ENCODE peak calls at places on chromosomes 4 and X, in seven cellular contexts. One of them, this sample, is unnamed.

GRCh38 chrX:3526749-3527148 is 180.3 kb upstream of the MXRA5 start:
- DNase-seq in fibroblast of lung: peak
- DNase-seq in lower lobe of right lung: no peak
- DNase-seq in tibial artery: no peak
- DNase-seq in cardiac muscle cell: peak
- DNase-seq in heart right ventricle: no peak
- DNase-seq in mammary epithelial cell: no peak
- DNase-seq in this sample: no peak

GRCh38 chr4:147117400-147117799 is 171.7 kb upstream of the TTC29 start:
- DNase-seq in fibroblast of lung: peak
- DNase-seq in lower lobe of right lung: no peak
- DNase-seq in tibial artery: no peak
- DNase-seq in cardiac muscle cell: peak
- DNase-seq in heart right ventricle: no peak
- DNase-seq in mammary epithelial cell: no peak
- DNase-seq in this sample: no peak

GRCh38 chrX:96693407-96693806 is 8.8 kb downstream of the DIAPH2 start:
- DNase-seq in fibroblast of lung: no peak
- DNase-seq in lower lobe of right lung: no peak
- DNase-seq in tibial artery: no peak
- DNase-seq in cardiac muscle cell: no peak
- DNase-seq in heart right ventricle: no peak
- DNase-seq in mammary epithelial cell: no peak
- DNase-seq in this sample: no peak

GRCh38 chr4:179867300-179867878 is 2375.8 kb upstream of the TENM3 start:
- DNase-seq in fibroblast of lung: peak
- DNase-seq in lower lobe of right lung: peak
- DNase-seq in tibial artery: no peak
- DNase-seq in cardiac muscle cell: no peak
- DNase-seq in heart right ventricle: peak
- DNase-seq in mammary epithelial cell: peak
- DNase-seq in this sample: no peak

GRCh38 chr4:130043796-130044195 is 947.8 kb downstream of the C4orf33 start:
- DNase-seq in fibroblast of lung: peak
- DNase-seq in lower lobe of right lung: no peak
- DNase-seq in tibial artery: no peak
- DNase-seq in cardiac muscle cell: peak
- DNase-seq in heart right ventricle: no peak
- DNase-seq in mammary epithelial cell: no peak
- DNase-seq in this sample: no peak

GRCh38 chr4:109721033-109721432 is 8.8 kb downstream of the PLA2G12A start:
- DNase-seq in fibroblast of lung: peak
- DNase-seq in lower lobe of right lung: no peak
- DNase-seq in tibial artery: no peak
- DNase-seq in cardiac muscle cell: peak
- DNase-seq in heart right ventricle: no peak
- DNase-seq in mammary epithelial cell: peak
- DNase-seq in this sample: peak

GRCh38 chr4:180636696-180637095 is 1606.5 kb upstream of the TENM3 start:
- DNase-seq in fibroblast of lung: peak
- DNase-seq in lower lobe of right lung: no peak
- DNase-seq in tibial artery: no peak
- DNase-seq in cardiac muscle cell: no peak
- DNase-seq in heart right ventricle: no peak
- DNase-seq in mammary epithelial cell: peak
- DNase-seq in this sample: no peak

GRCh38 chr4:60201052-60201673 is 999.0 kb upstream of the ADGRL3 start:
- DNase-seq in fibroblast of lung: peak
- DNase-seq in lower lobe of right lung: peak
- DNase-seq in tibial artery: no peak
- DNase-seq in cardiac muscle cell: peak
- DNase-seq in heart right ventricle: peak
- DNase-seq in mammary epithelial cell: peak
- DNase-seq in this sample: no peak

GRCh38 chr4:48831532-48832015 is 686 bp downstream of the OCIAD1 start:
- DNase-seq in fibroblast of lung: no peak
- DNase-seq in lower lobe of right lung: no peak
- DNase-seq in tibial artery: no peak
- DNase-seq in cardiac muscle cell: no peak
- DNase-seq in heart right ventricle: no peak
- DNase-seq in mammary epithelial cell: no peak
- DNase-seq in this sample: no peak

GRCh38 chr4:83644677-83645639 is 109.0 kb downstream of the GPAT3 start:
- DNase-seq in fibroblast of lung: peak
- DNase-seq in lower lobe of right lung: no peak
- DNase-seq in tibial artery: no peak
- DNase-seq in cardiac muscle cell: peak
- DNase-seq in heart right ventricle: no peak
- DNase-seq in mammary epithelial cell: peak
- DNase-seq in this sample: peak

GRCh38 chr4:99099311-99099710 is 10.7 kb upstream of the ADH5 start:
- DNase-seq in fibroblast of lung: no peak
- DNase-seq in lower lobe of right lung: no peak
- DNase-seq in tibial artery: no peak
- DNase-seq in cardiac muscle cell: no peak
- DNase-seq in heart right ventricle: no peak
- DNase-seq in mammary epithelial cell: no peak
- DNase-seq in this sample: no peak

GRCh38 chrX:153981231-153981630 is 8.7 kb downstream of the TMEM187 start:
- DNase-seq in fibroblast of lung: no peak
- DNase-seq in lower lobe of right lung: no peak
- DNase-seq in tibial artery: no peak
- DNase-seq in cardiac muscle cell: no peak
- DNase-seq in heart right ventricle: no peak
- DNase-seq in mammary epithelial cell: no peak
- DNase-seq in this sample: peak
- H3K4me3 ChIP-seq in fibroblast of lung: no peak
- H3K4me3 ChIP-seq in lower lobe of right lung: no peak
- H3K4me3 ChIP-seq in tibial artery: no peak
- H3K4me3 ChIP-seq in cardiac muscle cell: no peak
- H3K4me3 ChIP-seq in heart right ventricle: no peak
- H3K4me3 ChIP-seq in mammary epithelial cell: no peak
- H3K4me3 ChIP-seq in this sample: no peak

DNA sequence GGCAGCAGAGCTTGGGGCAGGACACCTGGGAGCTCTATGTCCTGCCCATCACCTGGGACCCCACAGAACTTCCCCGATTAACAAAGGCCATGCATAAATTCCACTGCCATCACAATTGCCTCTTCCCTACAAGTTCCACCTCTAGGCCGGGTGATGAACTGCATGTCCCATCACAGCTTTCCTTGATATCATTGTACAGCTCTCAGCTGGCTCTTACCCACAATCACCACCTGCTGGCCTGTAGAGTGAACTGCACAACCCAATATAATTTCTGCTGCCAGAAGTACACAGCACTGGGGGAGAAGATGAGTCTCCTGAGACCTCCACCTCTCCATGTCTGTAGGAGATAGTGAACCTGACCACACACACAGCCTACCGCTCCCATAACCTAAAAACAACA is 285.0 kb upstream of the AADAT start:
- DNase-seq in fibroblast of lung: no peak
- DNase-seq in lower lobe of right lung: no peak
- DNase-seq in tibial artery: no peak
- DNase-seq in cardiac muscle cell: no peak
- DNase-seq in heart right ventricle: no peak
- DNase-seq in mammary epithelial cell: peak
- DNase-seq in this sample: peak
- TF ChIP-seq CTCF in fibroblast of lung: peak
- TF ChIP-seq CTCF in lower lobe of right lung: peak
- TF ChIP-seq CTCF in tibial artery: no peak
- TF ChIP-seq CTCF in cardiac muscle cell: peak
- TF ChIP-seq CTCF in heart right ventricle: no peak
- TF ChIP-seq CTCF in mammary epithelial cell: peak
- TF ChIP-seq CTCF in this sample: peak

GRCh38 chrX:46165411-46165810 is 379.8 kb downstream of the ZNF674 start:
- DNase-seq in fibroblast of lung: peak
- DNase-seq in lower lobe of right lung: no peak
- DNase-seq in tibial artery: no peak
- DNase-seq in cardiac muscle cell: peak
- DNase-seq in heart right ventricle: no peak
- DNase-seq in mammary epithelial cell: peak
- DNase-seq in this sample: peak
- H3K27ac ChIP-seq in fibroblast of lung: no peak
- H3K27ac ChIP-seq in lower lobe of right lung: no peak
- H3K27ac ChIP-seq in tibial artery: no peak
- H3K27ac ChIP-seq in cardiac muscle cell: no peak
- H3K27ac ChIP-seq in heart right ventricle: no peak
- H3K27ac ChIP-seq in mammary epithelial cell: peak
- H3K27ac ChIP-seq in this sample: peak

GRCh38 chr4:65023877-65024670 is 614.8 kb upstream of the TECRL start:
- DNase-seq in fibroblast of lung: no peak
- DNase-seq in lower lobe of right lung: no peak
- DNase-seq in tibial artery: no peak
- DNase-seq in cardiac muscle cell: no peak
- DNase-seq in heart right ventricle: no peak
- DNase-seq in mammary epithelial cell: no peak
- DNase-seq in this sample: no peak
- H3K4me3 ChIP-seq in fibroblast of lung: no peak
- H3K4me3 ChIP-seq in lower lobe of right lung: no peak
- H3K4me3 ChIP-seq in tibial artery: no peak
- H3K4me3 ChIP-seq in cardiac muscle cell: no peak
- H3K4me3 ChIP-seq in heart right ventricle: no peak
- H3K4me3 ChIP-seq in mammary epithelial cell: no peak
- H3K4me3 ChIP-seq in this sample: no peak

GRCh38 chr4:70706516-70706915 is 15.2 kb upstream of the RUFY3 start:
- DNase-seq in fibroblast of lung: peak
- DNase-seq in lower lobe of right lung: no peak
- DNase-seq in tibial artery: no peak
- DNase-seq in cardiac muscle cell: peak
- DNase-seq in heart right ventricle: no peak
- DNase-seq in mammary epithelial cell: no peak
- DNase-seq in this sample: no peak

GRCh38 chr4:70703695-70704332 is 15.5 kb downstream of the UTP3 start:
- DNase-seq in fibroblast of lung: peak
- DNase-seq in lower lobe of right lung: no peak
- DNase-seq in tibial artery: no peak
- DNase-seq in cardiac muscle cell: peak
- DNase-seq in heart right ventricle: no peak
- DNase-seq in mammary epithelial cell: peak
- DNase-seq in this sample: peak

GRCh38 chr4:70705856-70706461 is 15.8 kb upstream of the RUFY3 start:
- DNase-seq in fibroblast of lung: peak
- DNase-seq in lower lobe of right lung: no peak
- DNase-seq in tibial artery: no peak
- DNase-seq in cardiac muscle cell: no peak
- DNase-seq in heart right ventricle: no peak
- DNase-seq in mammary epithelial cell: no peak
- DNase-seq in this sample: peak

GRCh38 chr4:70705146-70705855 is 16.5 kb upstream of the RUFY3 start:
- DNase-seq in fibroblast of lung: peak
- DNase-seq in lower lobe of right lung: peak
- DNase-seq in tibial artery: peak
- DNase-seq in cardiac muscle cell: peak
- DNase-seq in heart right ventricle: peak
- DNase-seq in mammary epithelial cell: peak
- DNase-seq in this sample: peak

GRCh38 chr4:70704333-70705145 is 16.2 kb downstream of the UTP3 start:
- DNase-seq in fibroblast of lung: peak
- DNase-seq in lower lobe of right lung: peak
- DNase-seq in tibial artery: peak
- DNase-seq in cardiac muscle cell: peak
- DNase-seq in heart right ventricle: peak
- DNase-seq in mammary epithelial cell: peak
- DNase-seq in this sample: peak
- TF ChIP-seq CTCF in fibroblast of lung: peak
- TF ChIP-seq CTCF in lower lobe of right lung: peak
- TF ChIP-seq CTCF in tibial artery: no peak
- TF ChIP-seq CTCF in cardiac muscle cell: peak
- TF ChIP-seq CTCF in heart right ventricle: no peak
- TF ChIP-seq CTCF in mammary epithelial cell: peak
- TF ChIP-seq CTCF in this sample: no peak

GRCh38 chr4:8131210-8131609 is 27.4 kb downstream of the ABLIM2 start:
- DNase-seq in fibroblast of lung: no peak
- DNase-seq in lower lobe of right lung: no peak
- DNase-seq in tibial artery: no peak
- DNase-seq in cardiac muscle cell: no peak
- DNase-seq in heart right ventricle: no peak
- DNase-seq in mammary epithelial cell: no peak
- DNase-seq in this sample: no peak

GRCh38 chr4:8132400-8132799 is 26.2 kb downstream of the ABLIM2 start:
- DNase-seq in fibroblast of lung: no peak
- DNase-seq in lower lobe of right lung: no peak
- DNase-seq in tibial artery: no peak
- DNase-seq in cardiac muscle cell: no peak
- DNase-seq in heart right ventricle: peak
- DNase-seq in mammary epithelial cell: no peak
- DNase-seq in this sample: no peak

GRCh38 chr4:8133897-8134542 is 24.6 kb downstream of the ABLIM2 start:
- DNase-seq in fibroblast of lung: no peak
- DNase-seq in lower lobe of right lung: no peak
- DNase-seq in tibial artery: no peak
- DNase-seq in cardiac muscle cell: no peak
- DNase-seq in heart right ventricle: peak
- DNase-seq in mammary epithelial cell: no peak
- DNase-seq in this sample: no peak

GRCh38 chr4:8131826-8132225 is 26.8 kb downstream of the ABLIM2 start:
- DNase-seq in fibroblast of lung: no peak
- DNase-seq in lower lobe of right lung: no peak
- DNase-seq in tibial artery: no peak
- DNase-seq in cardiac muscle cell: no peak
- DNase-seq in heart right ventricle: peak
- DNase-seq in mammary epithelial cell: no peak
- DNase-seq in this sample: no peak

DNA sequence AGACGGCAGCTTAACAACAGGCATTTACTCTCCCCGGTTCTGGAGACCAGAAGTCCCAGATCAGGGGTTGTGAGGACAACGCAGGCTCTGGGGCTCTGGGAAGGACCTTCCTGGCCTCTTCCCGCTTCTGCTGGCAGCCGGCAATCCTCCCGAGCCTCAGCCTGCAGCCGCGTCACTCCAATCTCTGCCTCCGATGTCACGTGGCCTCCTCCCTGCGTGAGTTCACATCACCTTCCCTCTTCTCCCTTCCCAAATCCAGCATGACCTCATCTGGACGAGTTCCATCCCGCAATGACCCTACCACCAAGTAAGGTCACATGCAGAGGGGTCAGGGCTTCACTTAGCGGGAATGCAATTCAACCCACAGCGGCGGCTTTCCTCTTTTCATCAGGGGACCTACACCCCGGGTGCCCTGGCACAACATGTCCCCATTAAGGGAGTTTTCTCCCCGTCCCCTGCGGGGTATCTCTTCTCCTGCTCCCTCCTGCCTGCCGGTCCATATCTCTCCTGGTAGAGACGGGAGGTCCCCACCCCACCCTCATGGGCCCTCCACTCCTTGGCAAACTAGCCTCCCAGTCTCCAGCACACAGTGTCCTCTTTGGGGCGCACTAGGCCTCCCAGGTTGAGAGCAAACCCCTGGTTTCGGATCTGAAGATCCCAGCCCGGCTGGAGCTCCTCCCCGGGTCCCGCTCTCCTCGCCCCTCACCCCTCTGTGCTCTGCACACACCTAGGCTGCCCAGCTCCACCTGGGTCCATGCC is 25.5 kb downstream of the ABLIM2 start:
- DNase-seq in fibroblast of lung: no peak
- DNase-seq in lower lobe of right lung: no peak
- DNase-seq in tibial artery: no peak
- DNase-seq in cardiac muscle cell: peak
- DNase-seq in heart right ventricle: peak
- DNase-seq in mammary epithelial cell: no peak
- DNase-seq in this sample: no peak
- H3K27ac ChIP-seq in fibroblast of lung: no peak
- H3K27ac ChIP-seq in lower lobe of right lung: no peak
- H3K27ac ChIP-seq in tibial artery: no peak
- H3K27ac ChIP-seq in cardiac muscle cell: no peak
- H3K27ac ChIP-seq in heart right ventricle: no peak
- H3K27ac ChIP-seq in mammary epithelial cell: no peak
- H3K27ac ChIP-seq in this sample: no peak

GRCh38 chrX:55056820-55057690 is 17.8 kb upstream of the PAGE2B start:
- DNase-seq in fibroblast of lung: peak
- DNase-seq in lower lobe of right lung: no peak
- DNase-seq in tibial artery: no peak
- DNase-seq in cardiac muscle cell: peak
- DNase-seq in heart right ventricle: no peak
- DNase-seq in mammary epithelial cell: no peak
- DNase-seq in this sample: no peak
- H3K4me3 ChIP-seq in fibroblast of lung: no peak
- H3K4me3 ChIP-seq in lower lobe of right lung: peak
- H3K4me3 ChIP-seq in tibial artery: peak
- H3K4me3 ChIP-seq in cardiac muscle cell: no peak
- H3K4me3 ChIP-seq in heart right ventricle: no peak
- H3K4me3 ChIP-seq in mammary epithelial cell: no peak
- H3K4me3 ChIP-seq in this sample: peak